ENCODE peak calls at places on chromosomes 5 and 9, in eight cellular contexts. I, Q, Y, X, F, B, A and Z are unnamed samples.

GRCh38 chr9:95224371-95225015 is 93.0 kb downstream of the FANCC start:
- DNase-seq in I (no peak), Y (no peak), B (no peak), A (no peak), X (no peak), Q (no peak), F (no peak), Z (no peak)

GRCh38 chr9:88587182-88587581 is 52.2 kb downstream of the NXNL2 start:
- DNase-seq in A (no peak), Q (no peak), I (no peak), Y (no peak), X (peak), F (no peak), B (no peak), Z (no peak)

GRCh38 chr9:125904155-125904841 is 157.1 kb downstream of the PBX3 start:
- DNase-seq in F (no peak), Q (no peak), B (no peak), X (no peak), A (no peak), I (no peak), Y (no peak), Z (no peak)

GRCh38 chr9:137458194-137459146 is 664 bp downstream of the NSMF start:
- DNase-seq in B (no peak), A (no peak), I (peak), Y (peak), Q (no peak), X (no peak), F (no peak), Z (no peak)

GRCh38 chr5:132947661-132948060 is 15.8 kb downstream of the AFF4 start:
- DNase-seq in B (no peak), Q (no peak), X (peak), F (no peak), I (no peak), Y (no peak), A (no peak), Z (no peak)

GRCh38 chr5:176543428-176544182 is 5.5 kb upstream of the CDHR2 start:
- DNase-seq in I (peak), X (peak), A (peak), Q (peak), B (no peak), F (peak), Y (no peak), Z (peak)

GRCh38 chr9:82436480-82436879 is 447.9 kb downstream of the SPATA31D1 start:
- DNase-seq in X (no peak), A (no peak), Q (no peak), Y (no peak), F (no peak), B (no peak), I (peak), Z (no peak)

GRCh38 chr5:98936948-98937715 is 8.3 kb upstream of the CHD1 start:
- DNase-seq in F (no peak), A (no peak), Y (no peak), Q (no peak), X (no peak), B (no peak), I (no peak), Z (no peak)

GRCh38 chr9:135774794-135775525 is 73.0 kb downstream of the KCNT1 start:
- DNase-seq in A (no peak), Q (no peak), Y (no peak), X (no peak), I (no peak), F (no peak), B (no peak), Z (no peak)

GRCh38 chr9:103802068-103802467 is 292.0 kb upstream of the SMC2 start:
- DNase-seq in Y (no peak), I (no peak), F (no peak), X (peak), Q (no peak), B (no peak), A (no peak), Z (no peak)

GRCh38 chr9:34590376-34591090 is 1.0 kb upstream of the CNTFR start:
- DNase-seq in I (peak), Y (peak), X (no peak), Q (no peak), B (no peak), F (no peak), A (peak), Z (no peak)

GRCh38 chr9:34463098-34463900 is 4.7 kb downstream of the DNAI1 start:
- DNase-seq in X (peak), Y (no peak), F (no peak), B (no peak), I (no peak), A (no peak), Q (no peak), Z (no peak)

GRCh38 chr9:85344901-85345300 is 396.9 kb downstream of the AGTPBP1 start:
- DNase-seq in F (no peak), A (no peak), X (peak), Q (no peak), I (no peak), Y (no peak), B (no peak), Z (no peak)

GRCh38 chr5:78600656-78601452 is 47.7 kb downstream of the LHFPL2 start:
- DNase-seq in F (no peak), B (no peak), X (peak), Y (no peak), Q (no peak), I (no peak), A (no peak), Z (no peak)

GRCh38 chr9:18122156-18122555 is 351.8 kb upstream of the ADAMTSL1 start:
- DNase-seq in Q (no peak), Y (no peak), A (no peak), I (no peak), B (no peak), F (no peak), X (peak), Z (no peak)

GRCh38 chr9:19965336-19965735 is 176.5 kb upstream of the SLC24A2 start:
- DNase-seq in F (no peak), Y (no peak), X (peak), B (no peak), A (no peak), Q (no peak), I (no peak), Z (no peak)

GRCh38 chr5:39648539-39649200 is 223.9 kb upstream of the DAB2 start:
- DNase-seq in F (no peak), I (no peak), Y (no peak), B (no peak), A (peak), Q (no peak), X (peak), Z (no peak)

GRCh38 chr9:114300153-114300845 is 22.6 kb upstream of the ORM1 start:
- DNase-seq in A (no peak), Q (no peak), F (no peak), Y (no peak), I (no peak), X (no peak), B (no peak), Z (no peak)

GRCh38 chr5:138459311-138459710 is 6.0 kb upstream of the EGR1 start:
- DNase-seq in I (peak), Q (no peak), A (no peak), X (no peak), F (no peak), Y (no peak), B (no peak), Z (no peak)

GRCh38 chr5:3818612-3819011 is 223.0 kb downstream of the IRX1 start:
- DNase-seq in Q (no peak), A (no peak), B (no peak), X (no peak), Y (no peak), I (no peak), F (no peak), Z (no peak)

GRCh38 chr5:2757563-2758311 is 6.3 kb upstream of the IRX2 start:
- DNase-seq in B (no peak), Y (no peak), A (peak), Q (no peak), X (peak), I (no peak), F (no peak), Z (no peak)

GRCh38 chr9:34382879-34383278 is 6.2 kb upstream of the MYORG start:
- DNase-seq in Y (no peak), I (no peak), X (no peak), A (no peak), B (no peak), Q (no peak), F (no peak), Z (no peak)

GRCh38 chr5:108769352-108769751 is 21.7 kb downstream of the FER start:
- DNase-seq in I (no peak), A (no peak), Q (no peak), B (no peak), F (no peak), X (no peak), Y (no peak), Z (no peak)

GRCh38 chr5:13627673-13628454 is 316.6 kb downstream of the DNAH5 start:
- DNase-seq in X (no peak), I (no peak), Y (no peak), Q (no peak), B (no peak), A (no peak), F (no peak), Z (no peak)

GRCh38 chr5:108615216-108615615 is 132.5 kb upstream of the FER start:
- DNase-seq in Y (peak), Q (no peak), I (no peak), A (no peak), F (no peak), X (peak), B (no peak), Z (no peak)

GRCh38 chr9:107637421-107638420 is 148.2 kb upstream of the KLF4 start:
- DNase-seq in X (peak), F (peak), I (peak), B (no peak), A (peak), Y (peak), Q (peak), Z (peak)

GRCh38 chr9:104269996-104270963 is 176.2 kb downstream of the SMC2 start:
- DNase-seq in B (no peak), F (no peak), Q (no peak), A (no peak), I (no peak), Y (no peak), X (no peak), Z (no peak)

GRCh38 chr5:52838306-52839015 is 50.7 kb downstream of the ITGA1 start:
- DNase-seq in A (no peak), Y (no peak), B (no peak), X (no peak), I (no peak), Q (no peak), F (no peak), Z (no peak)

GRCh38 chr5:61071565-61071964 is 90.7 kb downstream of the SMIM15 start:
- DNase-seq in I (no peak), F (no peak), B (no peak), A (no peak), Y (no peak), Q (peak), X (no peak), Z (no peak)

DNA sequence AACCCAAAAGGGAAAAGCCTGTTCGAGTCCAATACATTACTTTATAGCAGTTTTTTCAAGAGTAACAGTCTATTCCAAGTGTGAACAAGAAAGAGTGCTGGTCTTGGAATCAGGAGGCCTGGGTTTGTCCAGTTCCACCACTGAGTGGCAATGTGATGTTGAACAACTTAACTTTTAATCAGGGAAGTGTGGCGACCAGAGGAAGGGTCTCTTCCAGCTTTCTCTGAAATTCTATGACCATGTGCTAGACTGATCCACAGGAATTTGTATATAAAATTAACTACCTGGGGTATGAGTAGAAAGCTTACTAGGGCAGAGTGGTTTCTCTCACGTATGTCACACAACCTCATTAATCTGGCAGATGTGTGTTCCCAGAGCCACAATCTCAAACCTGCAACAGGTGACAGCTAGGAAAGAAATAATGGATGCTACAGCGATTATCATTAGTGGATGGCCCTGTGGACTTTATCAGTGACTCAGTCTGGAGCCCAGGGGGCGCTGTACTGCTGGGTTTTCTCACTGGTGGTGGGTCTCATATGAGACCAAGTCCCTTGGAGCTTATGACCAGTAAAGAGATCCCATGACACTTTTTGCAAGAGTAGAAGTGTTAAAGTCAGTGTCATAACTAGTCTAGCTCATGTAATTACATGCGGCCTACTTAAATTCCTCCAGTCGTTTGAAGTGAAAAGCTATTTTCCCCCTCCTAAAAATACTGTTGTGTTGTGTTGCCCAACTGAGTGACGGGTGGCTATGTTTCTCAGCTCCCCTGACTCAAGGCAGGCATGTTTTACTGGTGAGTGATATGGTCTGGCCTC is 116.5 kb downstream of the GDNF start:
- DNase-seq in Q (peak), X (no peak), B (no peak), F (peak), I (peak), A (peak), Y (peak), Z (no peak)
- TF ChIP-seq CTCF in Q (peak), X (peak), B (peak), F (peak), I (peak), A (peak), Y (peak), Z (peak)

GRCh38 chr5:65928341-65928752 is 2.0 kb downstream of the ERBIN start:
- DNase-seq in B (no peak), A (no peak), X (no peak), F (no peak), I (no peak), Q (no peak), Y (peak), Z (no peak)

GRCh38 chr5:65932676-65933075 is 6.3 kb downstream of the ERBIN start:
- DNase-seq in Q (no peak), A (no peak), F (no peak), X (no peak), Y (no peak), I (no peak), B (no peak), Z (no peak)

GRCh38 chr5:65938256-65938655 is 11.9 kb downstream of the ERBIN start:
- DNase-seq in Q (no peak), X (no peak), B (no peak), Y (no peak), F (no peak), I (no peak), A (no peak), Z (no peak)

GRCh38 chr5:65928860-65929259 is 2.5 kb downstream of the ERBIN start:
- DNase-seq in B (no peak), Y (no peak), A (no peak), I (no peak), X (no peak), F (no peak), Q (no peak), Z (no peak)

DNA sequence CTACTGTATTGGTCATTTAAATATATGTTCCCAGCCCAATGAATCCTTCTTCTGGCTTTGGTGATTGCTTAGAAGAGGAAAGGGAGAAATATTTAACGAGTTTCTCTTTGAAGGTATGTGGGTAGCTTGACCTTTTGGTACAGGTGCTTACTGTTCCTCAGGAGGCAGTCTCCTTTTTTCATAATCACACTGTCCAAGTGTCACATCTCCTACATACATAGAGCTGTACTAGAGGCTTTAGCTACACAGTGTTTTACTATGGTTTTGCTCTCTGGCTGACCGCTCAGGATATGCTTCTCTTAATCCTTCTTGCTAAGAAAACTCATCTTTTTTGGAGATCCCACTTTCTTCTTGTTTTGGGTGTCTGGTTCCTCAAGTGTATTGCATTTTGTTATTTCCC is 6.9 kb downstream of the ERBIN start:
- DNase-seq in A (no peak), I (no peak), F (no peak), B (no peak), X (no peak), Q (no peak), Y (no peak), Z (no peak)
- TF ChIP-seq CTCF in A (no peak), I (no peak), F (no peak), B (no peak), X (no peak), Q (no peak), Y (no peak), Z (no peak)

GRCh38 chr9:129415031-129415953 is 205.6 kb downstream of the C9orf50 start:
- DNase-seq in X (no peak), F (no peak), I (peak), B (no peak), Y (no peak), A (no peak), Q (no peak), Z (no peak)

GRCh38 chr9:129414377-129415021 is 206.4 kb downstream of the C9orf50 start:
- DNase-seq in Y (peak), F (no peak), Q (peak), I (peak), A (no peak), B (no peak), X (peak), Z (peak)

GRCh38 chr9:129411501-129412175 is 209.3 kb downstream of the C9orf50 start:
- DNase-seq in B (no peak), Y (no peak), F (no peak), I (peak), Q (no peak), A (no peak), X (no peak), Z (no peak)

GRCh38 chr9:129412814-129413536 is 207.9 kb downstream of the C9orf50 start:
- DNase-seq in Q (peak), I (peak), X (peak), A (no peak), Y (peak), B (peak), F (peak), Z (no peak)

GRCh38 chr9:129413537-129414376 is 207.1 kb downstream of the C9orf50 start:
- DNase-seq in Q (peak), A (peak), F (peak), I (peak), B (peak), Y (peak), X (peak), Z (peak)
- TF ChIP-seq CTCF in Q (no peak), A (no peak), F (no peak), I (no peak), B (no peak), Y (no peak), X (no peak), Z (no peak)

GRCh38 chr9:133048595-133048994 is 13.2 kb upstream of the CEL start:
- DNase-seq in Q (no peak), Y (no peak), F (no peak), B (no peak), A (peak), X (peak), I (no peak), Z (no peak)
- TF ChIP-seq CTCF in Q (peak), Y (peak), F (peak), B (no peak), A (peak), X (peak), I (peak), Z (peak)